ENCODE peak calls at places on chromosome 1, in seven cellular contexts. H is posterior vena cava; T is GM13977; B is activated T-cell treated with anti-CD3 and anti-CD28 coated beads for 24 hours; L is esophagus squamous epithelium; I is omental fat pad; G is effector CD4-positive, alpha-beta T cell. F is an unnamed sample.

GRCh38 chr1:167541610-167542009 is 12.0 kb downstream of the CREG1 start:
- DNase-seq in G (no peak), I (no peak), B (no peak), H (no peak), T (no peak), L (no peak), F (no peak)

GRCh38 chr1:80540605-80541004 is 1260.1 kb upstream of the ADGRL2 start:
- DNase-seq in I (no peak), G (no peak), L (no peak), B (no peak), T (no peak), H (no peak), F (no peak)

GRCh38 chr1:161440312-161440894 is 64.9 kb upstream of the FCGR2A start:
- DNase-seq in G (peak), T (peak), L (no peak), B (peak), I (no peak), H (peak), F (peak)

GRCh38 chr1:64235133-64235532 is 31.7 kb downstream of the UBE2U start:
- DNase-seq in I (no peak), G (no peak), B (no peak), L (no peak), H (no peak), T (no peak), F (no peak)

GRCh38 chr1:21898326-21899155 is 38.6 kb downstream of the HSPG2 start:
- DNase-seq in I (no peak), T (no peak), G (no peak), B (no peak), L (no peak), H (no peak), F (peak)

GRCh38 chr1:2379733-2380404 is 11.5 kb downstream of the MORN1 start:
- DNase-seq in B (no peak), T (no peak), H (peak), I (no peak), L (no peak), G (no peak), F (no peak)

GRCh38 chr1:200367841-200368534 is 41.8 kb downstream of the ZNF281 start:
- DNase-seq in T (no peak), G (no peak), B (no peak), H (no peak), I (no peak), L (no peak), F (no peak)

GRCh38 chr1:226549937-226550670 is 1.5 kb downstream of the STUM start:
- DNase-seq in B (peak), L (no peak), I (no peak), G (no peak), T (peak), H (no peak), F (no peak)

GRCh38 chr1:21852282-21853129 is 40.4 kb downstream of the LDLRAD2 start:
- DNase-seq in L (no peak), T (peak), G (no peak), H (no peak), B (no peak), I (no peak), F (no peak)

GRCh38 chr1:112961072-112961471 is 5.1 kb upstream of the SLC16A1 start:
- DNase-seq in G (no peak), H (no peak), L (no peak), B (no peak), I (no peak), T (no peak), F (no peak)

GRCh38 chr1:43101061-43101460 is 71.0 kb downstream of the EBNA1BP2 start:
- DNase-seq in T (no peak), G (no peak), I (no peak), H (no peak), B (no peak), L (no peak), F (no peak)

F was measured in ascending aorta.